ENCODE peak calls at places on chromosome 17, in seven cellular contexts. N, F, B, G, K, X and T are unnamed samples.
A peak's percentile ranks its signal among the peaks of the same experiment; 100 is the strongest.

GRCh38 chr17:75684249-75684648 is 17.1 kb downstream of the SAP30BP start:
- DNase-seq in B (no peak), K (no peak), F (no peak), X (no peak), N (peak; percentile 15), G (no peak), T (no peak)

GRCh38 chr17:69810326-69811035 is 264.5 kb upstream of the KCNJ16 start:
- DNase-seq in B (no peak), G (no peak), X (no peak), F (no peak), N (no peak), K (no peak), T (no peak)

GRCh38 chr17:72724375-72724774 is 368.1 kb downstream of the SLC39A11 start:
- DNase-seq in N (peak; percentile 15), K (no peak), F (no peak), G (no peak), B (peak; percentile 74), X (no peak), T (no peak)

GRCh38 chr17:29682987-29683386 is 60.3 kb upstream of the CORO6 start:
- DNase-seq in G (no peak), F (no peak), K (no peak), X (no peak), B (no peak), N (peak; percentile 65), T (no peak)

GRCh38 chr17:29250666-29251065 is 4.0 kb downstream of the CRYBA1 start:
- DNase-seq in N (no peak), F (no peak), X (no peak), K (no peak), G (no peak), B (peak; percentile 49), T (no peak)

GRCh38 chr17:82985436-82985820 is 94.0 kb upstream of the METRNL start:
- DNase-seq in B (no peak), G (no peak), N (no peak), F (no peak), X (no peak), K (no peak), T (no peak)

GRCh38 chr17:17722081-17722905 is 41.0 kb downstream of the RAI1 start:
- DNase-seq in N (peak; percentile 70), X (no peak), B (peak; percentile 49), G (no peak), K (no peak), F (no peak), T (peak; percentile 55)

GRCh38 chr17:82932146-82933005 is 92.6 kb upstream of the ZNF750 start:
- DNase-seq in B (no peak), G (no peak), X (peak; percentile 15), F (no peak), K (no peak), N (peak; percentile 35), T (no peak)

GRCh38 chr17:40560592-40561293 is 4.5 kb downstream of the CCR7 start:
- DNase-seq in B (peak; percentile 78), G (peak; percentile 22), F (peak; percentile 92), X (peak; percentile 31), N (no peak), K (peak; percentile 23), T (no peak)

GRCh38 chr17:79920751-79921410 is 81.6 kb upstream of the CBX4 start:
- DNase-seq in X (no peak), N (peak; percentile 54), G (no peak), B (no peak), K (no peak), F (no peak), T (no peak)

GRCh38 chr17:48244121-48244711 is 136.7 kb downstream of the SNX11 start:
- DNase-seq in N (peak; percentile 65), K (peak; percentile 28), B (peak; percentile 75), G (peak; percentile 44), F (peak; percentile 61), X (no peak), T (no peak)

GRCh38 chr17:77696151-77696719 is 262.3 kb upstream of the TNRC6C start:
- DNase-seq in N (peak; percentile 53), K (no peak), B (no peak), G (no peak), X (no peak), F (no peak), T (no peak)

GRCh38 chr17:45338023-45338781 is 21.4 kb upstream of the MAP3K14 start:
- DNase-seq in B (no peak), G (no peak), X (no peak), F (no peak), N (no peak), K (no peak), T (no peak)

GRCh38 chr17:16534236-16534635 is 34.8 kb downstream of the ZNF287 start:
- DNase-seq in B (no peak), N (no peak), K (no peak), X (no peak), G (no peak), F (no peak), T (no peak)

GRCh38 chr17:19905514-19905913 is 37.8 kb upstream of the ULK2 start:
- DNase-seq in X (no peak), F (peak; percentile 4), K (no peak), N (peak; percentile 5), G (no peak), B (no peak), T (no peak)

GRCh38 chr17:45307290-45308015 is 9.4 kb downstream of the MAP3K14 start:
- DNase-seq in X (no peak), N (peak; percentile 20), B (peak; percentile 82), K (peak; percentile 57), G (no peak), F (peak; percentile 81), T (no peak)

GRCh38 chr17:28783161-28783560 is 39.4 kb downstream of the TRAF4 start:
- DNase-seq in G (no peak), B (no peak), N (no peak), X (no peak), K (no peak), F (no peak), T (no peak)

GRCh38 chr17:1724869-1725641 is 551 bp downstream of the WDR81 start:
- DNase-seq in K (no peak), N (peak; percentile 63), F (peak; percentile 53), X (no peak), B (no peak), G (no peak), T (no peak)

GRCh38 chr17:56222255-56222654 is 69.0 kb downstream of the ANKFN1 start:
- DNase-seq in B (peak; percentile 1), F (no peak), G (no peak), N (no peak), K (no peak), X (no peak), T (no peak)